ENCODE peak calls at places on chromosomes 2 and 18, in eight cellular contexts. T is left colon; G is gastrocnemius medialis; S is HTR-8/SVneo; H is HT1080; V is choroid plexus epithelial cell; O is nucleus accumbens; I is CD8-positive, alpha-beta T cell. B is an unnamed sample.

GRCh38 chr2:168277276-168277675 is 29.9 kb upstream of the STK39 start:
- DNase-seq in S (no peak), V (no peak), O (no peak), I (no peak), H (no peak), T (no peak), G (no peak), B (no peak)

GRCh38 chr2:174901075-174901474 is 104.1 kb downstream of the CHN1 start:
- DNase-seq in S (no peak), G (no peak), T (no peak), H (no peak), I (no peak), V (peak; percentile 46), O (no peak), B (no peak)

GRCh38 chr18:13003466-13003896 is 12.3 kb downstream of the CEP192 start:
- DNase-seq in H (peak; percentile 87), O (no peak), G (no peak), T (no peak), V (peak; percentile 92), I (no peak), S (peak; percentile 41), B (peak; percentile 69)

GRCh38 chr2:177242136-177242987 is 22.2 kb downstream of the NFE2L2 start:
- DNase-seq in I (no peak), H (peak; percentile 89), G (no peak), T (no peak), V (peak; percentile 97), S (peak; percentile 90), O (no peak), B (peak; percentile 95)

GRCh38 chr18:34697233-34697632 is 12.9 kb upstream of the DTNA start:
- DNase-seq in I (no peak), T (no peak), G (no peak), O (no peak), V (no peak), H (peak; percentile 79), S (no peak), B (no peak)

GRCh38 chr2:224646242-224646846 is 61.2 kb upstream of the CUL3 start:
- DNase-seq in O (no peak), G (no peak), I (no peak), T (no peak), V (peak; percentile 39), H (no peak), S (no peak), B (peak; percentile 3)

GRCh38 chr2:57842531-57842930 is 204.1 kb upstream of the VRK2 start:
- DNase-seq in O (no peak), G (no peak), S (no peak), V (no peak), H (peak; percentile 84), T (no peak), I (no peak), B (no peak)

GRCh38 chr2:10009271-10009810 is 34.0 kb upstream of the KLF11 start:
- DNase-seq in T (peak; percentile 18), I (no peak), H (no peak), O (no peak), V (no peak), S (no peak), G (no peak), B (no peak)

GRCh38 chr2:20015482-20016083 is 3.1 kb upstream of the MATN3 start:
- DNase-seq in G (no peak), H (peak; percentile 51), S (peak; percentile 63), I (no peak), V (peak; percentile 80), O (no peak), T (no peak), B (peak; percentile 40)

GRCh38 chr2:1631292-1632005 is 112.9 kb downstream of the PXDN start:
- DNase-seq in G (no peak), S (no peak), H (no peak), I (no peak), O (no peak), T (peak; percentile 27), V (no peak), B (no peak)

GRCh38 chr2:25373269-25373981 is 31.7 kb upstream of the DNMT3A start:
- DNase-seq in T (peak; percentile 57), G (peak; percentile 69), O (no peak), I (no peak), H (peak; percentile 28), V (no peak), S (no peak), B (no peak)